ENCODE peak calls at places on chromosomes 12 and 14, in six cellular contexts. I is small intestine, N is cardiac muscle cell, E is neural progenitor cell, M is mammary epithelial cell, X is body of pancreas. T is an unnamed sample. For H3K4me1 and H3K36me3, the result is how much of the 10 kb centered on the place peaks cover.

GRCh38 chr12:124683330-124683662 is 115.9 kb upstream of the NCOR2 start:
- DNase-seq in I (peak), N (no peak), E (peak), M (peak), X (no peak), T (peak)

GRCh38 chr14:102554835-102555819 is 37.3 kb upstream of the RCOR1 start:
- DNase-seq in I (peak), N (peak), E (peak), M (no peak), X (peak), T (no peak)

GRCh38 chr12:23954332-23954731 is 4.9 kb upstream of the SOX5 start:
- DNase-seq in I (no peak), N (peak), E (no peak), M (no peak), X (no peak), T (no peak)

GRCh38 chr14:54489731-54490447 is 1.1 kb upstream of the GMFB start:
- DNase-seq in I (no peak), N (no peak), E (no peak), M (no peak), X (no peak), T (no peak)

GRCh38 chr12:124387510-124387855 is 92.6 kb downstream of the RFLNA start:
- DNase-seq in I (no peak), N (no peak), E (no peak), M (no peak), X (peak), T (no peak)

GRCh38 chr14:52399886-52400599 is 85.9 kb downstream of the PTGER2 start:
- DNase-seq in I (no peak), N (peak), E (peak), M (no peak), X (no peak), T (no peak)

GRCh38 chr12:6909421-6910145 is 4.8 kb upstream of the ENO2 start:
- DNase-seq in I (no peak), N (no peak), E (no peak), M (no peak), X (no peak), T (no peak)

GRCh38 chr14:85991156-85991555 is 461.2 kb downstream of the FLRT2 start:
- DNase-seq in I (no peak), N (no peak), E (no peak), M (no peak), X (no peak), T (no peak)

GRCh38 chr12:18581232-18581962 is 156.4 kb downstream of the PLCZ1 start:
- DNase-seq in I (no peak), N (no peak), E (no peak), M (no peak), X (no peak), T (no peak)

GRCh38 chr12:51926718-51927117 is 19.4 kb downstream of the ACVRL1 start:
- DNase-seq in I (peak), N (peak), E (no peak), M (peak), X (peak), T (no peak)

GRCh38 chr12:51818567-51819300 is 29.8 kb downstream of the FIGNL2 start:
- DNase-seq in I (no peak), N (peak), E (no peak), M (no peak), X (no peak), T (no peak)

GRCh38 chr12:109056891-109057290 is 4.5 kb downstream of the USP30 start:
- DNase-seq in I (no peak), N (no peak), E (no peak), M (no peak), X (no peak), T (no peak)

GRCh38 chr12:106585862-106586534 is 3.2 kb downstream of the RFX4 start:
- DNase-seq in I (no peak), N (no peak), E (peak), M (peak), X (no peak), T (no peak)

GRCh38 chr14:54686219-54686870 is 119.4 kb downstream of the SAMD4A start:
- DNase-seq in I (no peak), N (peak), E (no peak), M (no peak), X (no peak), T (no peak)

GRCh38 chr14:22598099-22598895 is at the start of gene ABHD4:
- DNase-seq in I (peak), N (peak), E (peak), M (peak), X (peak), T (peak)

GRCh38 chr12:50326636-50327284 is 43.4 kb upstream of the LIMA1 start:
- DNase-seq in I (peak), N (peak), E (no peak), M (peak), X (peak), T (no peak)

GRCh38 chr14:95876769-95877490 is at the start of gene TUNAR:
- DNase-seq in I (no peak), N (no peak), E (peak), M (no peak), X (peak), T (peak)

GRCh38 chr14:34020014-34020413 is 69.1 kb upstream of the EGLN3 start:
- DNase-seq in I (no peak), N (no peak), E (no peak), M (no peak), X (no peak), T (no peak)

GRCh38 chr12:26499979-26500640 is 304.7 kb downstream of the SSPN start:
- DNase-seq in I (no peak), N (peak), E (no peak), M (peak), X (no peak), T (no peak)

GRCh38 chr12:25194211-25194610 is 749 bp downstream of the DNAI7 start:
- DNase-seq in I (no peak), N (no peak), E (no peak), M (no peak), X (no peak), T (no peak)

GRCh38 chr12:79690606-79691298 is at the start of gene PAWR:
- DNase-seq in I (peak), N (peak), E (peak), M (peak), X (peak), T (peak)

GRCh38 chr12:58803893-58804292 is 116.4 kb downstream of the LRIG3 start:
- DNase-seq in I (no peak), N (peak), E (no peak), M (peak), X (no peak), T (no peak)

GRCh38 chr12:53070901-53071492 is 8.2 kb downstream of the SPRYD3 start:
- DNase-seq in I (no peak), N (no peak), E (no peak), M (no peak), X (no peak), T (no peak)

GRCh38 chr12:42859612-42860011 is 270.1 kb upstream of the PRICKLE1 start:
- DNase-seq in I (no peak), N (peak), E (no peak), M (no peak), X (peak), T (no peak)

GRCh38 chr12:15164997-15165659 is 56.1 kb downstream of the RERG start:
- DNase-seq in I (no peak), N (peak), E (no peak), M (no peak), X (no peak), T (no peak)

GRCh38 chr12:121812320-121812871 is 8.6 kb downstream of the SETD1B start:
- DNase-seq in I (peak), N (peak), E (peak), M (peak), X (peak), T (peak)

GRCh38 chr12:123502163-123502562 is 31.4 kb downstream of the RILPL1 start:
- DNase-seq in I (no peak), N (no peak), E (peak), M (no peak), X (no peak), T (no peak)

GRCh38 chr14:104085032-104085888 is at the start of gene ASPG:
- DNase-seq in I (no peak), N (peak), E (peak), M (no peak), X (peak), T (no peak)

GRCh38 chr14:61439779-61440418 is 118.5 kb downstream of the PRKCH start:
- DNase-seq in I (no peak), N (no peak), E (no peak), M (no peak), X (no peak), T (no peak)
- H3K4me1 ChIP-seq in I (under half), N (under half), E (under half), M (under half), X (under half), T (under half)

DNA sequence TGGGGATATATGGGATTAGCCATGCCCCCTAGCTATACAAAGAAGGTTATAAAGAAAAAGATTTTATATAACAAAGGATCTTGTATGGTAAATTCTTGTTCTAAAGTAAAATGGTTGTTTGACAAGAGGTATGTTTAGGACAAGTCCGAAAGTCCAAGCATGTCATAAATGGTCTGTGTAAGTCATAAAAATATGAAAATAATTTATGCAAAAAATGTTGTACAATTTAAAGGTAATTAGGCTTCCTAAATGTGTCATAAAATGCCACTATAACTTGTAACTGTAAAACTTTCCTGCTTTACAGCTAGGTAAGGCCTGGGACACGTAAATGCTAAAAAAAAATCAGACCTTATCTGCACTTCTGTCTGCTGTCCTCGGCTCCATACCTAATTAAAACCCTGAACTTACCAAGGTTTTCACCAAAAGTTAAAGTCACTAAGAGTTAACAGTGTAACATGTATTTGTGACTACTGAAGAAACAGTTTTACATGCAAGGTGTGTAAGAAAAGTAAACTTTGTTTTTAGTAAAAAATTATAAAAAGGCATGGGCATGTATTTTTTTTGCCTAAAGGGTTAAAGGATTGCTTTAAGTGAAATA is 110.0 kb upstream of the RESF1 start:
- DNase-seq in I (no peak), N (peak), E (peak), M (peak), X (no peak), T (no peak)
- H3K4me3 ChIP-seq in I (no peak), N (no peak), E (no peak), M (no peak), X (no peak), T (no peak)

GRCh38 chr14:63200035-63200740 is 4.1 kb upstream of the RHOJ start:
- DNase-seq in I (no peak), N (no peak), E (no peak), M (no peak), X (no peak), T (no peak)
- H3K36me3 ChIP-seq in I (under half), N (under half), E (under half), M (under half), X (under half), T (under half)

GRCh38 chr12:68855771-68856170 is 47.8 kb downstream of the MDM2 start:
- DNase-seq in I (no peak), N (no peak), E (no peak), M (no peak), X (no peak), T (no peak)
- H3K4me1 ChIP-seq in I (under half), N (under half), E (under half), M (under half), X (under half), T (under half)

GRCh38 chr12:41436076-41436475 is 248.0 kb downstream of the PDZRN4 start:
- DNase-seq in I (no peak), N (no peak), E (no peak), M (no peak), X (no peak), T (no peak)

GRCh38 chr12:41439134-41439533 is 251.0 kb downstream of the PDZRN4 start:
- DNase-seq in I (no peak), N (no peak), E (no peak), M (no peak), X (no peak), T (no peak)

GRCh38 chr12:41441180-41441579 is 253.1 kb downstream of the PDZRN4 start:
- DNase-seq in I (no peak), N (no peak), E (no peak), M (no peak), X (no peak), T (no peak)

GRCh38 chr12:41439858-41440257 is 251.7 kb downstream of the PDZRN4 start:
- DNase-seq in I (no peak), N (no peak), E (no peak), M (no peak), X (no peak), T (no peak)

GRCh38 chr12:41437578-41437977 is 249.5 kb downstream of the PDZRN4 start:
- DNase-seq in I (no peak), N (no peak), E (no peak), M (no peak), X (no peak), T (no peak)
- H3K4me3 ChIP-seq in I (no peak), N (no peak), E (no peak), M (no peak), X (no peak), T (no peak)

GRCh38 chr14:100118377-100119011 is 41.0 kb downstream of the DEGS2 start:
- DNase-seq in I (no peak), N (no peak), E (no peak), M (no peak), X (no peak), T (no peak)
- H3K36me3 ChIP-seq in I (under half), N (under half), E (under half), M (under half), X (under half), T (under half)

T was measured in HAP-1.